ENCODE peak calls at places on chromosomes 7 and 10, in ten cellular contexts. D is GM10248; R is HFFc6; O is neural progenitor cell; V is GM12865; X is HT-29; U is right cardiac atrium; G is naive thymus-derived CD8-positive, alpha-beta T cell; A is left cardiac atrium; C is astrocyte of the spinal cord. J is an unnamed sample.
A peak's percentile ranks its signal among the peaks of the same experiment; 100 is the strongest.

GRCh38 chr7:112080974-112081373 is 125.2 kb downstream of the DOCK4 start:
- DNase-seq in D (no peak), O (no peak), R (no peak), V (peak; percentile 68), U (no peak), G (no peak), A (no peak), C (peak; percentile 70), X (no peak), J (peak; percentile 11)

GRCh38 chr7:151068069-151068773 is 8.8 kb downstream of the SLC4A2 start:
- DNase-seq in X (no peak), V (no peak), O (no peak), U (no peak), D (no peak), G (no peak), R (peak; percentile 77), C (no peak), A (no peak), J (no peak)

GRCh38 chr7:150901160-150902035 is 49.1 kb downstream of the AOC1 start:
- DNase-seq in X (peak; percentile 68), O (no peak), A (no peak), C (no peak), D (peak; percentile 19), V (no peak), G (no peak), U (no peak), R (no peak), J (no peak)

GRCh38 chr7:112495820-112496462 is 15.2 kb downstream of the LSMEM1 start:
- DNase-seq in R (peak; percentile 56), C (peak; percentile 73), G (peak; percentile 33), X (peak; percentile 83), D (peak; percentile 28), V (peak; percentile 53), A (peak; percentile 41), U (peak; percentile 58), O (peak; percentile 72), J (peak; percentile 6)

GRCh38 chr10:42488416-42488815 is 150.0 kb downstream of the ZNF33B start:
- DNase-seq in C (peak; percentile 1), U (no peak), D (no peak), G (no peak), X (no peak), V (no peak), R (peak; percentile 57), O (no peak), A (no peak), J (no peak)

GRCh38 chr10:790821-791551 is 101.5 kb upstream of the DIP2C start:
- DNase-seq in V (no peak), D (no peak), O (no peak), C (no peak), U (peak; percentile 50), X (no peak), G (no peak), R (no peak), A (no peak), J (no peak)

GRCh38 chr10:27742195-27742925 is 3.3 kb downstream of the MKX start:
- DNase-seq in G (peak; percentile 74), R (peak; percentile 94), V (peak; percentile 86), O (peak; percentile 92), A (peak; percentile 85), U (peak; percentile 95), C (peak; percentile 89), X (peak; percentile 78), D (peak; percentile 85), J (peak; percentile 74)

GRCh38 chr7:37643876-37644275 is 39.7 kb upstream of the GPR141 start:
- DNase-seq in D (no peak), A (no peak), V (no peak), R (no peak), U (no peak), X (peak; percentile 6), O (peak; percentile 52), C (no peak), G (no peak), J (no peak)

GRCh38 chr7:782718-783449 is 49.4 kb upstream of the SUN1 start:
- DNase-seq in D (no peak), R (no peak), G (no peak), C (no peak), X (no peak), V (no peak), A (no peak), U (peak; percentile 48), O (no peak), J (no peak)

GRCh38 chr10:93515071-93515962 is 18.9 kb downstream of the CEP55 start:
- DNase-seq in A (no peak), C (no peak), V (no peak), U (no peak), R (no peak), O (no peak), G (no peak), D (no peak), X (no peak), J (no peak)

GRCh38 chr10:3668961-3669330 is 116.1 kb downstream of the KLF6 start:
- DNase-seq in O (no peak), A (no peak), X (no peak), U (no peak), D (no peak), G (no peak), R (no peak), C (no peak), V (no peak), J (no peak)

GRCh38 chr10:100370976-100371706 is 24.1 kb downstream of the SCD start:
- DNase-seq in C (peak; percentile 93), D (peak; percentile 54), A (peak; percentile 88), U (peak; percentile 94), O (peak; percentile 72), R (peak; percentile 72), X (peak; percentile 95), V (peak; percentile 30), G (peak; percentile 28), J (no peak)

GRCh38 chr10:63236113-63236935 is 103.2 kb downstream of the NRBF2 start:
- DNase-seq in C (peak; percentile 94), G (no peak), R (peak; percentile 90), A (no peak), V (peak; percentile 76), U (no peak), X (peak; percentile 82), O (no peak), D (peak; percentile 42), J (no peak)